ENCODE peak calls at places on chromosomes 1 and 21, in ten cellular contexts. S is NCI-H748 treated with DMSO at 0.1 percent for 48 hours, L is NAMALWA, G is ELR, X is occipital lobe, C is H4, H is OCI-LY7, F is nephron progenitor cell, E is renal cortical epithelial cell, T is NCI-H1092 treated with DMSO at 0.1 percent for 48 hours. M is an unnamed sample.

GRCh38 chr1:55203064-55203463 is 12.1 kb downstream of the USP24 start:
- DNase-seq in T (no peak), F (no peak), C (no peak), E (no peak), L (no peak), X (no peak), G (no peak), S (no peak), H (no peak), M (no peak)

GRCh38 chr1:47699492-47700220 is 261.8 kb downstream of the FOXD2 start:
- DNase-seq in G (no peak), E (no peak), H (no peak), F (no peak), C (no peak), X (no peak), T (no peak), L (no peak), S (no peak), M (no peak)

GRCh38 chr1:91831132-91831930 is 54.6 kb downstream of the TGFBR3 start:
- DNase-seq in S (no peak), F (no peak), X (no peak), T (no peak), G (no peak), L (no peak), C (no peak), E (peak), H (no peak), M (no peak)

GRCh38 chr1:60461889-60462595 is 388.5 kb upstream of the C1orf87 start:
- DNase-seq in T (no peak), F (no peak), E (peak), C (no peak), S (no peak), X (no peak), H (no peak), L (no peak), G (no peak), M (no peak)

GRCh38 chr1:63878914-63879313 is 105.1 kb downstream of the ROR1 start:
- DNase-seq in H (no peak), S (no peak), C (no peak), G (peak), E (no peak), X (no peak), L (no peak), F (no peak), T (no peak), M (no peak)

GRCh38 chr1:162470216-162470615 is 27.4 kb upstream of the UHMK1 start:
- DNase-seq in X (no peak), H (no peak), E (no peak), F (no peak), G (no peak), S (no peak), C (no peak), L (no peak), T (no peak), M (no peak)

GRCh38 chr1:92087542-92087941 is 7.4 kb downstream of the BTBD8 start:
- DNase-seq in C (no peak), E (no peak), G (no peak), L (no peak), T (no peak), X (no peak), S (no peak), H (no peak), F (no peak), M (no peak)

GRCh38 chr1:244988521-244988920 is 124.2 kb upstream of the HNRNPU start:
- DNase-seq in G (peak), E (no peak), H (no peak), S (no peak), F (no peak), C (no peak), T (no peak), X (no peak), L (no peak), M (no peak)

GRCh38 chr1:192573499-192573898 is 2.1 kb upstream of the RGS1 start:
- DNase-seq in S (no peak), E (peak), H (no peak), F (no peak), L (no peak), C (peak), G (peak), X (no peak), T (no peak), M (no peak)

GRCh38 chr1:47403321-47403720 is 12.8 kb upstream of the FOXE3 start:
- DNase-seq in G (no peak), E (no peak), X (no peak), T (no peak), C (no peak), L (no peak), H (no peak), S (no peak), F (no peak), M (no peak)

GRCh38 chr21:16194851-16195251 is 465.1 kb downstream of the USP25 start:
- DNase-seq in F (no peak), H (no peak), L (no peak), E (peak), X (no peak), S (no peak), C (peak), T (no peak), G (peak), M (no peak)

GRCh38 chr1:25520446-25521061 is 22.9 kb upstream of the LDLRAP1 start:
- DNase-seq in C (peak), S (no peak), L (peak), X (no peak), F (peak), T (peak), G (peak), H (peak), E (peak), M (peak)

GRCh38 chr1:23118957-23119792 is 49.5 kb downstream of the LUZP1 start:
- DNase-seq in C (peak), X (no peak), H (no peak), L (no peak), F (no peak), T (no peak), G (peak), S (no peak), E (peak), M (no peak)

GRCh38 chr1:48055854-48056253 is 58.7 kb upstream of the TRABD2B start:
- DNase-seq in F (no peak), C (no peak), T (no peak), G (no peak), H (no peak), L (no peak), S (peak), E (no peak), X (no peak), M (peak)

GRCh38 chr21:33185852-33186251 is 43.9 kb upstream of the IFNAR2 start:
- DNase-seq in G (no peak), L (no peak), E (no peak), X (no peak), S (no peak), F (no peak), H (no peak), C (no peak), T (no peak), M (no peak)

GRCh38 chr21:33980276-33980916 is 64.8 kb upstream of the ATP5PO start:
- DNase-seq in C (no peak), H (no peak), F (no peak), E (peak), X (no peak), S (no peak), L (no peak), G (peak), T (no peak), M (no peak)

GRCh38 chr1:241250465-241250864 is 106.5 kb downstream of the RGS7 start:
- DNase-seq in E (no peak), C (no peak), S (peak), X (no peak), L (no peak), T (peak), G (no peak), F (no peak), H (no peak), M (peak)

GRCh38 chr1:15256584-15256983 is 9.6 kb downstream of the FHAD1 start:
- DNase-seq in F (no peak), L (no peak), G (no peak), S (no peak), T (no peak), C (no peak), X (no peak), H (no peak), E (no peak), M (no peak)

GRCh38 chr1:16956775-16957174 is 23.6 kb downstream of the MFAP2 start:
- DNase-seq in T (no peak), E (no peak), F (no peak), L (no peak), H (no peak), X (no peak), G (peak), C (no peak), S (no peak), M (no peak)

GRCh38 chr1:169371400-169371799 is 3.4 kb downstream of the BLZF1 start:
- DNase-seq in F (no peak), X (no peak), S (no peak), E (no peak), T (no peak), G (no peak), H (peak), L (no peak), C (no peak), M (no peak)

GRCh38 chr1:237183963-237184540 is 142.1 kb downstream of the RYR2 start:
- DNase-seq in F (no peak), H (no peak), X (no peak), C (no peak), G (no peak), L (no peak), T (no peak), S (no peak), E (no peak), M (no peak)

GRCh38 chr1:243316366-243316989 is 60.6 kb downstream of the SDCCAG8 start:
- DNase-seq in C (no peak), G (no peak), F (no peak), E (no peak), S (no peak), L (no peak), H (no peak), X (peak), T (no peak), M (no peak)

GRCh38 chr1:167093863-167094516 is at the start of gene STYXL2:
- DNase-seq in C (no peak), E (no peak), G (no peak), H (no peak), S (no peak), F (no peak), T (no peak), L (no peak), X (no peak), M (no peak)

GRCh38 chr21:14614287-14614686 is 68.2 kb upstream of the SAMSN1 start:
- DNase-seq in T (no peak), E (no peak), S (no peak), L (no peak), H (no peak), C (no peak), G (no peak), X (no peak), F (no peak), M (no peak)

GRCh38 chr1:201085902-201086735 is 26.1 kb downstream of the CACNA1S start:
- DNase-seq in C (peak), T (peak), S (no peak), X (no peak), E (peak), F (peak), L (peak), G (peak), H (peak), M (peak)

GRCh38 chr21:38660333-38661295 is 145.1 kb upstream of the ETS2 start:
- DNase-seq in S (no peak), L (no peak), X (no peak), F (peak), G (no peak), E (no peak), T (no peak), H (no peak), C (no peak), M (peak)

GRCh38 chr1:35371506-35371905 is 103.0 kb downstream of the ZMYM4 start:
- DNase-seq in E (no peak), C (no peak), H (no peak), T (no peak), F (no peak), G (no peak), L (no peak), X (no peak), S (no peak), M (no peak)

GRCh38 chr21:25578070-25578961 is 29.0 kb downstream of the MRPL39 start:
- DNase-seq in L (no peak), S (no peak), G (peak), E (no peak), C (no peak), T (no peak), F (no peak), X (no peak), H (no peak), M (no peak)

M was measured in NCI-H146.